ENCODE peak calls at places on chromosomes 13 and 19, in five cellular contexts. F is spleen, E is tibial nerve, R is lower leg skin, A is NB4. Z is an unnamed sample.

GRCh38 chr19:7833225-7834156 is 3.5 kb downstream of the EVI5L start:
- DNase-seq in F (peak), E (peak), R (peak), A (no peak), Z (peak)

GRCh38 chr13:44746690-44747089 is 170.6 kb upstream of the TSC22D1 start:
- DNase-seq in F (no peak), E (no peak), R (no peak), A (no peak), Z (no peak)

GRCh38 chr13:60755380-60756163 is 358.6 kb downstream of the TDRD3 start:
- DNase-seq in F (no peak), E (no peak), R (no peak), A (no peak), Z (no peak)

GRCh38 chr19:6690160-6690885 is 20.4 kb upstream of the TNFSF14 start:
- DNase-seq in F (peak), E (no peak), R (no peak), A (no peak), Z (no peak)

GRCh38 chr19:5977222-5977784 is 637 bp downstream of the RANBP3 start:
- DNase-seq in F (peak), E (no peak), R (no peak), A (peak), Z (no peak)

GRCh38 chr19:8028951-8029491 is 23.5 kb upstream of the CCL25 start:
- DNase-seq in F (no peak), E (no peak), R (no peak), A (no peak), Z (no peak)

GRCh38 chr19:801030-801860 is 4.0 kb downstream of the PTBP1 start:
- DNase-seq in F (no peak), E (no peak), R (no peak), A (no peak), Z (no peak)

GRCh38 chr19:10672529-10673150 is 18.5 kb downstream of the ILF3 start:
- DNase-seq in F (no peak), E (no peak), R (no peak), A (peak), Z (no peak)

GRCh38 chr19:11005521-11005920 is 44.7 kb downstream of the SMARCA4 start:
- DNase-seq in F (no peak), E (no peak), R (no peak), A (no peak), Z (no peak)

GRCh38 chr13:98834254-98834960 is 81.9 kb upstream of the SLC15A1 start:
- DNase-seq in F (no peak), E (no peak), R (no peak), A (no peak), Z (no peak)

GRCh38 chr19:47047931-47048399 is 459 bp downstream of the TMEM160 start:
- DNase-seq in F (peak), E (peak), R (peak), A (peak), Z (peak)

GRCh38 chr19:48489608-48490216 is 20.5 kb downstream of the CYTH2 start:
- DNase-seq in F (peak), E (peak), R (peak), A (peak), Z (no peak)

GRCh38 chr19:2624537-2625091 is 77.9 kb downstream of the GNG7 start:
- DNase-seq in F (peak), E (no peak), R (no peak), A (peak), Z (peak)

GRCh38 chr19:33404916-33405315 is 31.4 kb downstream of the CEBPG start:
- DNase-seq in F (peak), E (no peak), R (no peak), A (no peak), Z (no peak)

GRCh38 chr13:38970380-38971051 is 20.1 kb downstream of the STOML3 start:
- DNase-seq in F (no peak), E (no peak), R (no peak), A (no peak), Z (no peak)

GRCh38 chr19:2648528-2648937 is 54.0 kb downstream of the GNG7 start:
- DNase-seq in F (peak), E (peak), R (peak), A (peak), Z (peak)

GRCh38 chr13:45456196-45456972 is 8.4 kb upstream of the COG3 start:
- DNase-seq in F (no peak), E (no peak), R (no peak), A (no peak), Z (no peak)

GRCh38 chr19:9863759-9864158 is 28.6 kb downstream of the PIN1 start:
- DNase-seq in F (no peak), E (no peak), R (no peak), A (no peak), Z (no peak)

GRCh38 chr13:48273346-48273745 is 30.2 kb upstream of the RB1 start:
- DNase-seq in F (no peak), E (no peak), R (no peak), A (no peak), Z (no peak)

GRCh38 chr19:4916292-4917082 is 7.2 kb downstream of the UHRF1 start:
- DNase-seq in F (peak), E (no peak), R (no peak), A (no peak), Z (no peak)
- TF ChIP-seq POLR2A in F (no peak), E (no peak), R (no peak), A (no peak), Z (no peak)

GRCh38 chr13:113354831-113355610 is 8.9 kb downstream of the GRTP1 start:
- DNase-seq in F (no peak), E (no peak), R (no peak), A (no peak), Z (no peak)
- TF ChIP-seq POLR2A in F (no peak), E (no peak), R (no peak), A (no peak), Z (no peak)

DNA sequence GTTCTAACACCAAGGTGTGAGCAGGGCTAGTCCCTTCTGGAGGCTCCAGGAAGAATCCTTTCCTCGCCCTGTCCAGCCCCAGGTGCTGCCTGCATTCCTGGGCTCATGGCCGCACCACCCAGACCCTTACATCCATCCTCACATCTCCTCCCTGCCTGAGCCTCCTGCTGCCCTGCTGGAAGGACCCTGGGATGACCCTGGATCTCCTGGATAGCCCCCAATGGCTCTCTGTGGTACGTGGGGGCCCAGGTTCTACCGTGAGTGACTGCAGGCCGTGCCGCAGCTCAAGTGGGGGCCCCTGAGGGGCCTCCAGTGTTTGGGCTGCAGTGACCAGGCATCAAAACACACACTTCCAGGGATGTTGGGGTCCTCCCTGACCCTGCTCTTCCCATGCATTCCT is 8.3 kb upstream of the MCF2L start:
- DNase-seq in F (peak), E (no peak), R (peak), A (no peak), Z (no peak)
- TF ChIP-seq POLR2A in F (no peak), E (no peak), R (no peak), A (no peak), Z (no peak)

GRCh38 chr13:113881614-113882265 is 17.9 kb upstream of the GAS6 start:
- DNase-seq in F (no peak), E (no peak), R (no peak), A (no peak), Z (no peak)
- TF ChIP-seq POLR2A in F (no peak), E (no peak), R (no peak), A (no peak), Z (no peak)

GRCh38 chr19:55149078-55150003 is at the start of gene TNNT1:
- DNase-seq in F (no peak), E (no peak), R (no peak), A (no peak), Z (peak)
- TF ChIP-seq POLR2A in F (no peak), E (no peak), R (no peak), A (no peak), Z (no peak)

DNA sequence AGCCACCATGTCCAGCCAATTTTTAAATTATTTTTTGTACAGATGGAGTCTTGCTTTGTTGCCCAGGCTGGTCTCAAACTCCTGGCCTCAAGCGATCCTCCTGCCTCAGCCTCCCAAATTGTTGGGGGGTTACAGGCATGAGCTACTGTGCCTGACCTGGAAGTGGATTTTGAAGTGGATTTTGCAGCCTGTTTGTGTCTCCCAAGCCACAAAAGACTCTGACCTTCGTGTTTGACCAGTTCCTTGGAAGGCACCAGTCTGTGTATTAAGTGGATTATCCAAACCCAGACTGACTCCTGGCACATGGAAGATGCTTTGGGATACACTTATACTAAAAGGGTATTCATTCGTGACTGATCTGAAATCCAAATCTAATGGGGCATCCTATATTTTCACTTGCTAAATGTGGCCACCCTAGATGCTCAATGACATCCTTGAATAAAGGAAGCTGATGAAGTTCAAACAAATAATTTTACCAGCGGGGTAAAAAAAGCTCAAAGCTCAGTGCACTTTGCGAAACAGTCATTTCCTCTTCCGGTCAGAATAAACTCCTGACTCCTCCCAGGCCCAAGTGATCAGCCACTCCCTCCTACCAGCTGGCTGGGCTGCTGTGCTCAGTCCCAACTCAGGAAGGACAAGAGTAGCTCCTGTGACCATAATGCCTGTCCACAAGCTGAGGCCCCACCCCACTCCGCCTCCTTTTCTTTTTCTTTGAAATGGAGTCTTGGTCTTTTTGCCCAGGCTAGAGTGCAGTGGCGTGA is 32.6 kb upstream of the GATAD2A start:
- DNase-seq in F (peak), E (peak), R (no peak), A (peak), Z (peak)
- TF ChIP-seq POLR2A in F (peak), E (peak), R (no peak), A (peak), Z (no peak)

GRCh38 chr13:102680133-102680717 is 14.6 kb downstream of the METTL21C start:
- DNase-seq in F (no peak), E (no peak), R (no peak), A (no peak), Z (no peak)
- TF ChIP-seq POLR2A in F (no peak), E (no peak), R (no peak), A (no peak), Z (no peak)

DNA sequence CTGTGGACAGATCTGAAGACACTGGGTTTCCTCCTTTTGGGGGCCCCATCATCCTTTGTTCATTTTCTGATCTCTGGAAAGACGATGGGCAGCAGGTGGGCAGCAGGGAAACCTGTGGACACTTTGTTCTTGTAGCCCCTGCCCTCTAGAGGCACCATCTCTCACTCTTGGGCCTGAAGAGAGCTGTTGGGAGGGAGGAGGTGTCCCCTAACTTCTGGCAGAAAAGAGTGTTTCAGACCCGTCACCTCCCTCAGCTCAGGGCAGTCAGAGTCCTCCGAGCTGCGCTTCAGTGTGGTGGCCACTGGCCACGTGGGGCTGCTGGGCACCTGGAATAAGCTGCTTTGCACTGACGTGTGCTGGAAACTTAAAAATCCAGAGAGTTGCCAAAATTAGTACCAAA is 26.9 kb upstream of the RNF17 start:
- DNase-seq in F (no peak), E (no peak), R (no peak), A (no peak), Z (no peak)
- TF ChIP-seq POLR2A in F (no peak), E (no peak), R (no peak), A (no peak), Z (no peak)

GRCh38 chr19:4328243-4328990 is 10.2 kb downstream of the STAP2 start:
- DNase-seq in F (peak), E (peak), R (peak), A (peak), Z (peak)
- TF ChIP-seq POLR2A in F (no peak), E (no peak), R (no peak), A (peak), Z (peak)